ENCODE peak calls at places on chromosomes 7 and 10, in nine cellular contexts. One of them, this sample, is unnamed.

GRCh38 chr10:102815790-102816549 is 21.2 kb downstream of the CYP17A1 start:
- DNase-seq in GM03348: peak
- DNase-seq in NCI-H526: no peak
- DNase-seq in immature natural killer cell: peak
- DNase-seq in RCC 7860: no peak
- DNase-seq in CD8-positive, alpha-beta T cell: no peak
- DNase-seq in colonic mucosa: no peak
- DNase-seq in GM19239: no peak
- DNase-seq in AG10803: peak
- DNase-seq in this sample: no peak

GRCh38 chr7:87875151-87876039 is 765 bp downstream of the SLC25A40 start:
- DNase-seq in GM03348: no peak
- DNase-seq in NCI-H526: peak
- DNase-seq in AG10803: no peak
- DNase-seq in immature natural killer cell: no peak
- DNase-seq in CD8-positive, alpha-beta T cell: peak
- DNase-seq in RCC 7860: no peak
- DNase-seq in GM19239: no peak
- DNase-seq in colonic mucosa: peak
- DNase-seq in this sample: peak

GRCh38 chr10:130513686-130514476 is 377.7 kb downstream of the GLRX3 start:
- DNase-seq in GM03348: no peak
- DNase-seq in CD8-positive, alpha-beta T cell: no peak
- DNase-seq in AG10803: no peak
- DNase-seq in RCC 7860: no peak
- DNase-seq in NCI-H526: no peak
- DNase-seq in immature natural killer cell: no peak
- DNase-seq in GM19239: no peak
- DNase-seq in colonic mucosa: no peak
- DNase-seq in this sample: no peak

GRCh38 chr10:89915021-89915420 is 213.6 kb downstream of the KIF20B start:
- DNase-seq in NCI-H526: no peak
- DNase-seq in AG10803: no peak
- DNase-seq in immature natural killer cell: no peak
- DNase-seq in RCC 7860: no peak
- DNase-seq in GM03348: no peak
- DNase-seq in colonic mucosa: no peak
- DNase-seq in CD8-positive, alpha-beta T cell: no peak
- DNase-seq in GM19239: no peak
- DNase-seq in this sample: no peak

GRCh38 chr10:125726914-125727313 is 7.4 kb downstream of the EDRF1 start:
- DNase-seq in immature natural killer cell: no peak
- DNase-seq in NCI-H526: no peak
- DNase-seq in CD8-positive, alpha-beta T cell: no peak
- DNase-seq in RCC 7860: no peak
- DNase-seq in GM03348: no peak
- DNase-seq in colonic mucosa: no peak
- DNase-seq in AG10803: no peak
- DNase-seq in GM19239: no peak
- DNase-seq in this sample: no peak

GRCh38 chr7:2926120-2926897 is 82.2 kb upstream of the GNA12 start:
- DNase-seq in immature natural killer cell: no peak
- DNase-seq in GM19239: no peak
- DNase-seq in colonic mucosa: no peak
- DNase-seq in AG10803: no peak
- DNase-seq in RCC 7860: no peak
- DNase-seq in CD8-positive, alpha-beta T cell: no peak
- DNase-seq in GM03348: no peak
- DNase-seq in NCI-H526: no peak
- DNase-seq in this sample: no peak

GRCh38 chr10:75904499-75905283 is 473.3 kb downstream of the LRMDA start:
- DNase-seq in AG10803: no peak
- DNase-seq in GM03348: no peak
- DNase-seq in immature natural killer cell: no peak
- DNase-seq in CD8-positive, alpha-beta T cell: no peak
- DNase-seq in RCC 7860: no peak
- DNase-seq in NCI-H526: peak
- DNase-seq in GM19239: no peak
- DNase-seq in colonic mucosa: no peak
- DNase-seq in this sample: no peak

GRCh38 chr7:124690840-124691239 is 74.8 kb downstream of the GPR37 start:
- DNase-seq in CD8-positive, alpha-beta T cell: no peak
- DNase-seq in immature natural killer cell: no peak
- DNase-seq in GM03348: no peak
- DNase-seq in colonic mucosa: no peak
- DNase-seq in NCI-H526: no peak
- DNase-seq in RCC 7860: no peak
- DNase-seq in AG10803: no peak
- DNase-seq in GM19239: no peak
- DNase-seq in this sample: no peak

GRCh38 chr10:131115801-131116200 is 195.7 kb downstream of the TCERG1L start:
- DNase-seq in GM19239: no peak
- DNase-seq in colonic mucosa: no peak
- DNase-seq in GM03348: no peak
- DNase-seq in RCC 7860: no peak
- DNase-seq in CD8-positive, alpha-beta T cell: no peak
- DNase-seq in AG10803: no peak
- DNase-seq in NCI-H526: no peak
- DNase-seq in immature natural killer cell: no peak
- DNase-seq in this sample: no peak

GRCh38 chr7:112497481-112497880 is 16.7 kb downstream of the LSMEM1 start:
- DNase-seq in AG10803: no peak
- DNase-seq in CD8-positive, alpha-beta T cell: no peak
- DNase-seq in NCI-H526: no peak
- DNase-seq in RCC 7860: no peak
- DNase-seq in GM03348: no peak
- DNase-seq in colonic mucosa: no peak
- DNase-seq in GM19239: no peak
- DNase-seq in immature natural killer cell: no peak
- DNase-seq in this sample: no peak

GRCh38 chr7:30703756-30704155 is 21.5 kb upstream of the CRHR2 start:
- DNase-seq in immature natural killer cell: no peak
- DNase-seq in GM19239: no peak
- DNase-seq in NCI-H526: peak
- DNase-seq in AG10803: no peak
- DNase-seq in CD8-positive, alpha-beta T cell: no peak
- DNase-seq in RCC 7860: no peak
- DNase-seq in colonic mucosa: no peak
- DNase-seq in GM03348: no peak
- DNase-seq in this sample: no peak

GRCh38 chr10:107144490-107144889 is 20.0 kb downstream of the SORCS1 start:
- DNase-seq in AG10803: no peak
- DNase-seq in colonic mucosa: no peak
- DNase-seq in GM03348: no peak
- DNase-seq in immature natural killer cell: no peak
- DNase-seq in RCC 7860: no peak
- DNase-seq in CD8-positive, alpha-beta T cell: no peak
- DNase-seq in NCI-H526: no peak
- DNase-seq in GM19239: no peak
- DNase-seq in this sample: no peak

GRCh38 chr10:69838853-69839252 is 37.1 kb downstream of the COL13A1 start:
- DNase-seq in immature natural killer cell: no peak
- DNase-seq in GM19239: no peak
- DNase-seq in NCI-H526: no peak
- DNase-seq in RCC 7860: peak
- DNase-seq in GM03348: peak
- DNase-seq in CD8-positive, alpha-beta T cell: no peak
- DNase-seq in colonic mucosa: no peak
- DNase-seq in AG10803: peak
- DNase-seq in this sample: no peak

GRCh38 chr10:118401708-118402107 is 59.6 kb upstream of the FAM204A start:
- DNase-seq in CD8-positive, alpha-beta T cell: no peak
- DNase-seq in RCC 7860: no peak
- DNase-seq in immature natural killer cell: no peak
- DNase-seq in AG10803: no peak
- DNase-seq in colonic mucosa: no peak
- DNase-seq in GM19239: no peak
- DNase-seq in NCI-H526: no peak
- DNase-seq in GM03348: no peak
- DNase-seq in this sample: no peak

GRCh38 chr10:44993922-44994751 is 6.6 kb upstream of the ZNF22 start:
- DNase-seq in immature natural killer cell: no peak
- DNase-seq in CD8-positive, alpha-beta T cell: no peak
- DNase-seq in colonic mucosa: no peak
- DNase-seq in RCC 7860: no peak
- DNase-seq in AG10803: peak
- DNase-seq in GM03348: peak
- DNase-seq in NCI-H526: no peak
- DNase-seq in GM19239: no peak
- DNase-seq in this sample: no peak

GRCh38 chr10:29840516-29841276 is 205.9 kb upstream of the SVIL start:
- DNase-seq in immature natural killer cell: no peak
- DNase-seq in NCI-H526: peak
- DNase-seq in RCC 7860: no peak
- DNase-seq in GM03348: no peak
- DNase-seq in colonic mucosa: no peak
- DNase-seq in GM19239: no peak
- DNase-seq in AG10803: no peak
- DNase-seq in CD8-positive, alpha-beta T cell: no peak
- DNase-seq in this sample: peak

GRCh38 chr7:83594076-83594475 is 54.9 kb downstream of the SEMA3E start:
- DNase-seq in CD8-positive, alpha-beta T cell: no peak
- DNase-seq in immature natural killer cell: no peak
- DNase-seq in GM03348: no peak
- DNase-seq in GM19239: no peak
- DNase-seq in AG10803: no peak
- DNase-seq in RCC 7860: no peak
- DNase-seq in colonic mucosa: no peak
- DNase-seq in NCI-H526: no peak
- DNase-seq in this sample: no peak

GRCh38 chr7:4077980-4078379 is 604.1 kb upstream of the FOXK1 start:
- DNase-seq in colonic mucosa: no peak
- DNase-seq in RCC 7860: no peak
- DNase-seq in GM03348: no peak
- DNase-seq in NCI-H526: no peak
- DNase-seq in GM19239: no peak
- DNase-seq in immature natural killer cell: no peak
- DNase-seq in CD8-positive, alpha-beta T cell: no peak
- DNase-seq in AG10803: no peak
- DNase-seq in this sample: no peak

GRCh38 chr7:155665957-155666287 is 21.5 kb downstream of the RBM33 start:
- DNase-seq in GM19239: no peak
- DNase-seq in GM03348: peak
- DNase-seq in AG10803: peak
- DNase-seq in CD8-positive, alpha-beta T cell: no peak
- DNase-seq in NCI-H526: no peak
- DNase-seq in RCC 7860: peak
- DNase-seq in colonic mucosa: no peak
- DNase-seq in immature natural killer cell: no peak
- DNase-seq in this sample: no peak

GRCh38 chr10:64731016-64731415 is 1209.8 kb downstream of the REEP3 start:
- DNase-seq in GM19239: no peak
- DNase-seq in NCI-H526: no peak
- DNase-seq in immature natural killer cell: no peak
- DNase-seq in CD8-positive, alpha-beta T cell: no peak
- DNase-seq in GM03348: no peak
- DNase-seq in colonic mucosa: no peak
- DNase-seq in AG10803: no peak
- DNase-seq in RCC 7860: peak
- DNase-seq in this sample: no peak

GRCh38 chr10:27360581-27361172 is 120.1 kb upstream of the ACBD5 start:
- DNase-seq in NCI-H526: peak
- DNase-seq in RCC 7860: peak
- DNase-seq in CD8-positive, alpha-beta T cell: peak
- DNase-seq in colonic mucosa: peak
- DNase-seq in immature natural killer cell: peak
- DNase-seq in GM03348: peak
- DNase-seq in AG10803: peak
- DNase-seq in GM19239: peak
- DNase-seq in this sample: peak

GRCh38 chr7:51019891-51020855 is 237.5 kb upstream of the GRB10 start:
- DNase-seq in AG10803: no peak
- DNase-seq in GM03348: no peak
- DNase-seq in CD8-positive, alpha-beta T cell: no peak
- DNase-seq in colonic mucosa: no peak
- DNase-seq in RCC 7860: no peak
- DNase-seq in GM19239: no peak
- DNase-seq in NCI-H526: no peak
- DNase-seq in immature natural killer cell: no peak
- DNase-seq in this sample: no peak

GRCh38 chr10:86521620-86522384 is at the start of gene WAPL:
- DNase-seq in immature natural killer cell: peak
- DNase-seq in GM19239: peak
- DNase-seq in AG10803: peak
- DNase-seq in RCC 7860: peak
- DNase-seq in CD8-positive, alpha-beta T cell: peak
- DNase-seq in colonic mucosa: peak
- DNase-seq in GM03348: peak
- DNase-seq in NCI-H526: peak
- DNase-seq in this sample: peak

GRCh38 chr10:44860811-44861751 is 50.1 kb upstream of the TMEM72 start:
- DNase-seq in AG10803: peak
- DNase-seq in colonic mucosa: no peak
- DNase-seq in immature natural killer cell: no peak
- DNase-seq in NCI-H526: no peak
- DNase-seq in RCC 7860: peak
- DNase-seq in CD8-positive, alpha-beta T cell: no peak
- DNase-seq in GM03348: peak
- DNase-seq in GM19239: no peak
- DNase-seq in this sample: no peak